ENCODE peak calls at places on chromosome 20, in six cellular contexts. I is left ventricle myocardium inferior, G is endothelial cell of umbilical vein, X is cardiac fibroblast, S is fibroblast of mammary gland, Y is cardiac muscle cell. O is an unnamed sample.
A peak's percentile ranks its signal among the peaks of the same experiment; 100 is the strongest.

GRCh38 chr20:47681977-47682812 is 103.1 kb downstream of the SULF2 start:
- DNase-seq in I (peak; percentile 80), G (peak; percentile 54), X (peak; percentile 89), S (peak; percentile 29), Y (peak; percentile 91), O (no peak)

GRCh38 chr20:8474027-8474668 is 342.1 kb downstream of the PLCB1 start:
- DNase-seq in I (no peak), G (no peak), X (no peak), S (no peak), Y (no peak), O (no peak)

GRCh38 chr20:7152071-7152470 is 384.6 kb downstream of the BMP2 start:
- DNase-seq in I (no peak), G (peak; percentile 69), X (peak; percentile 10), S (no peak), Y (no peak), O (no peak)

GRCh38 chr20:36091561-36092423 is 62.7 kb upstream of the EPB41L1 start:
- DNase-seq in I (no peak), G (no peak), X (no peak), S (no peak), Y (no peak), O (no peak)

GRCh38 chr20:13029687-13030510 is 21.1 kb downstream of the SPTLC3 start:
- DNase-seq in I (no peak), G (peak; percentile 18), X (peak; percentile 86), S (peak; percentile 92), Y (peak; percentile 84), O (peak; percentile 62)

GRCh38 chr20:12535316-12535715 is 473.5 kb upstream of the SPTLC3 start:
- DNase-seq in I (no peak), G (no peak), X (no peak), S (no peak), Y (no peak), O (no peak)

GRCh38 chr20:4813839-4814695 is 92.4 kb downstream of the PRND start:
- DNase-seq in I (no peak), G (peak; percentile 58), X (no peak), S (no peak), Y (no peak), O (no peak)

GRCh38 chr20:53926428-53927028 is 143.9 kb downstream of the BCAS1 start:
- DNase-seq in I (no peak), G (peak; percentile 96), X (peak; percentile 94), S (peak; percentile 98), Y (peak; percentile 94), O (peak; percentile 79)

GRCh38 chr20:62776692-62777527 is 19.4 kb upstream of the MRGBP start:
- DNase-seq in I (no peak), G (no peak), X (no peak), S (no peak), Y (no peak), O (no peak)

GRCh38 chr20:53954734-53955658 is 115.4 kb downstream of the BCAS1 start:
- DNase-seq in I (no peak), G (no peak), X (no peak), S (no peak), Y (no peak), O (no peak)

GRCh38 chr20:50744143-50744792 is 12.9 kb downstream of the PARD6B start:
- DNase-seq in I (peak; percentile 43), G (peak; percentile 42), X (peak; percentile 93), S (peak; percentile 90), Y (peak; percentile 93), O (no peak)

GRCh38 chr20:36241678-36242077 is 5.4 kb downstream of the AAR2 start:
- DNase-seq in I (no peak), G (no peak), X (no peak), S (no peak), Y (no peak), O (no peak)

GRCh38 chr20:54029176-54029575 is 41.2 kb downstream of the BCAS1 start:
- DNase-seq in I (no peak), G (no peak), X (no peak), S (no peak), Y (peak; percentile 30), O (no peak)

GRCh38 chr20:3734111-3734843 is 1.8 kb downstream of the HSPA12B start:
- DNase-seq in I (no peak), G (no peak), X (no peak), S (no peak), Y (no peak), O (no peak)

GRCh38 chr20:58483470-58483869 is 31.7 kb downstream of the APCDD1L start:
- DNase-seq in I (no peak), G (no peak), X (no peak), S (no peak), Y (no peak), O (no peak)

GRCh38 chr20:63016514-63017075 is 9.8 kb upstream of the BHLHE23 start:
- DNase-seq in I (peak; percentile 5), G (no peak), X (no peak), S (no peak), Y (no peak), O (no peak)

GRCh38 chr20:47635256-47635655 is 133.6 kb downstream of the NCOA3 start:
- DNase-seq in I (no peak), G (no peak), X (no peak), S (no peak), Y (no peak), O (no peak)

GRCh38 chr20:63180541-63181185 is 35.3 kb downstream of the YTHDF1 start:
- DNase-seq in I (no peak), G (no peak), X (no peak), S (no peak), Y (no peak), O (no peak)

GRCh38 chr20:36462440-36463211 is 78.7 kb upstream of the MYL9 start:
- DNase-seq in I (peak; percentile 80), G (peak; percentile 70), X (peak; percentile 71), S (peak; percentile 53), Y (peak; percentile 59), O (no peak)

GRCh38 chr20:58450259-58450658 is 61.2 kb downstream of the VAPB start:
- DNase-seq in I (no peak), G (no peak), X (no peak), S (peak; percentile 52), Y (no peak), O (no peak)

GRCh38 chr20:3784226-3784853 is 2.2 kb downstream of the CENPB start:
- DNase-seq in I (no peak), G (no peak), X (no peak), S (peak; percentile 59), Y (no peak), O (no peak)

GRCh38 chr20:21046413-21047070 is 59.6 kb downstream of the LINC00237 start:
- DNase-seq in I (no peak), G (no peak), X (no peak), S (no peak), Y (no peak), O (no peak)

GRCh38 chr20:21052241-21052640 is 53.9 kb downstream of the LINC00237 start:
- DNase-seq in I (no peak), G (no peak), X (no peak), S (no peak), Y (no peak), O (no peak)

GRCh38 chr20:21050710-21051109 is 55.4 kb downstream of the LINC00237 start:
- DNase-seq in I (no peak), G (no peak), X (no peak), S (no peak), Y (no peak), O (no peak)

GRCh38 chr20:21047981-21048380 is 58.2 kb downstream of the LINC00237 start:
- DNase-seq in I (no peak), G (no peak), X (no peak), S (no peak), Y (no peak), O (no peak)

GRCh38 chr20:21048841-21049273 is 57.3 kb downstream of the LINC00237 start:
- DNase-seq in I (peak; percentile 20), G (peak; percentile 10), X (peak; percentile 3), S (peak; percentile 3), Y (peak; percentile 6), O (no peak)
- TF ChIP-seq CTCF in I (peak; percentile 61), G (peak; percentile 81), X (peak; percentile 53), S (peak; percentile 56), Y (peak; percentile 54), O (peak; percentile 55)

GRCh38 chr20:19827818-19828217 is 69.8 kb downstream of the RIN2 start:
- DNase-seq in I (no peak), G (no peak), X (no peak), S (no peak), Y (no peak), O (no peak)
- H3K4me3 ChIP-seq in I (no peak overlapping the region), G (no peak overlapping the region), X (no peak overlapping the region), S (no peak overlapping the region), Y (no peak overlapping the region), O (no peak overlapping the region)

GRCh38 chr20:46268131-46268611 is 40.1 kb downstream of the CDH22 start:
- DNase-seq in I (no peak), G (no peak), X (no peak), S (no peak), Y (no peak), O (no peak)
- TF ChIP-seq CTCF in I (no peak), G (no peak), X (no peak), S (no peak), Y (no peak), O (no peak)

DNA sequence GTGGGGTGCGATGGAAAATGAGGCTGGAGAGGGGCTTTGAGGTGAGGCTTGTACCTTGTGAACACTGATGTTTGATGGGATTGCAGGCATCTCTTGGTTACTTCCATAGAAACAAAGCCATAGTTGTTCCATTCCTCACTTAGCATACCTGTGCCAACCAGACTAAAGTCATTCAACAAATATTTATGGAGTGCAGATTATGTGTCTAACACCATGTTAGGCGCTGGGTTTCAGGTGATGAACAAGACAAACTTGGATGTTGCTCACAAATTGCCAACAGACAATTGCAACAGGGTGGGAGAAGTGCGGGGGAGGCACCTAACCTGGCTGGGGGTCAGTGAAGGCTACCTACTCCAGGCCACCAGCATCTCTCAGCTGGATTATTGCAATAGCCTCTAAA is 1.5 kb downstream of the TTPAL start:
- DNase-seq in I (no peak), G (no peak), X (no peak), S (no peak), Y (no peak), O (no peak)
- H3K4me3 ChIP-seq in I (no peak overlapping the region), G (no peak overlapping the region), X (peak overlapping the region; percentile 97), S (peak overlapping the region; percentile 95), Y (no peak overlapping the region), O (no peak overlapping the region)

GRCh38 chr20:56688106-56688505 is 59.0 kb downstream of the TFAP2C start:
- DNase-seq in I (no peak), G (no peak), X (no peak), S (no peak), Y (no peak), O (no peak)

GRCh38 chr20:56690531-56691175 is 61.5 kb downstream of the TFAP2C start:
- DNase-seq in I (no peak), G (no peak), X (no peak), S (no peak), Y (no peak), O (no peak)

GRCh38 chr20:56691325-56691990 is 62.4 kb downstream of the TFAP2C start:
- DNase-seq in I (no peak), G (no peak), X (no peak), S (no peak), Y (peak; percentile 2), O (no peak)

GRCh38 chr20:56689852-56690485 is 60.9 kb downstream of the TFAP2C start:
- DNase-seq in I (no peak), G (no peak), X (peak; percentile 40), S (peak; percentile 85), Y (peak; percentile 54), O (no peak)

DNA sequence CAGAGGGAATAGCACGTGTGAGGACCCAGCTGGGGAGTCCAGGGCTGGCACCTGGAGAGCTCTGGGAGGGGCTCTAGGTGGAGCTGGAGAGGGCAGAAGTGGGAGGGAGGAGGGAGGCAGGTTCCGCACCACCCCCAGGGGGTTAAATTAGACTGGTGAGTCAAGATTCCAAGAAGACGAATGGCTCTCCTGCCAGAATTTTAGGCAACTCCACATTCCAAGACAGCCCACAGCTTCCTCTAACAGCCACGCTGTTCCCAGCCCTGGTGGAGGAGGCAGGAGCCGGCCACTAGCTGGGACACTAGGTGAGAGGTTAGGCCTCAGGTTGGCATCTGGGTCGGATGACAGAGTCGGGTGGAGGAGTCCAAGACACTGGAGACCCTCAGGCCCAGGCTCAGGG is 60.2 kb downstream of the TFAP2C start:
- DNase-seq in I (no peak), G (no peak), X (peak; percentile 74), S (peak; percentile 84), Y (peak; percentile 82), O (no peak)
- TF ChIP-seq CTCF in I (no peak), G (no peak), X (no peak), S (peak; percentile 9), Y (no peak), O (no peak)

O was measured in AG04449.